ENCODE peak calls at places on chromosome 7, in seven cellular contexts. One of them, this sample, is unnamed.

GRCh38 chr7:43394441-43395130 is 188.3 kb upstream of the STK17A start:
- DNase-seq in ELR: peak; percentile 13
- DNase-seq in activated T-cell treated with anti-CD3 and anti-CD28 coated beads, Interleukin-2, amount 50 U/mL, for 72 hours: no peak
- DNase-seq in NCI-H1436: no peak
- DNase-seq in natural killer cell: no peak
- DNase-seq in NCI-H1092 treated with DMSO at 0.1 percent for 48 hours: no peak
- DNase-seq in NCI-H446: no peak
- DNase-seq in this sample: no peak

GRCh38 chr7:135710417-135711138 is 17.4 kb downstream of the SLC13A4 start:
- DNase-seq in ELR: peak; percentile 47
- DNase-seq in activated T-cell treated with anti-CD3 and anti-CD28 coated beads, Interleukin-2, amount 50 U/mL, for 72 hours: peak; percentile 21
- DNase-seq in NCI-H1436: no peak
- DNase-seq in natural killer cell: no peak
- DNase-seq in NCI-H1092 treated with DMSO at 0.1 percent for 48 hours: no peak
- DNase-seq in NCI-H446: no peak
- DNase-seq in this sample: no peak

GRCh38 chr7:43906327-43907010 is at the start of gene URGCP:
- DNase-seq in ELR: peak; percentile 65
- DNase-seq in activated T-cell treated with anti-CD3 and anti-CD28 coated beads, Interleukin-2, amount 50 U/mL, for 72 hours: peak; percentile 70
- DNase-seq in NCI-H1436: peak; percentile 43
- DNase-seq in natural killer cell: peak; percentile 44
- DNase-seq in NCI-H1092 treated with DMSO at 0.1 percent for 48 hours: peak; percentile 39
- DNase-seq in NCI-H446: no peak
- DNase-seq in this sample: peak; percentile 64

GRCh38 chr7:107694395-107694794 is 33.8 kb downstream of the SLC26A4 start:
- DNase-seq in ELR: no peak
- DNase-seq in activated T-cell treated with anti-CD3 and anti-CD28 coated beads, Interleukin-2, amount 50 U/mL, for 72 hours: no peak
- DNase-seq in NCI-H1436: no peak
- DNase-seq in natural killer cell: no peak
- DNase-seq in NCI-H1092 treated with DMSO at 0.1 percent for 48 hours: peak; percentile 41
- DNase-seq in NCI-H446: no peak
- DNase-seq in this sample: no peak

GRCh38 chr7:122965306-122965705 is 30.2 kb downstream of the TAS2R16 start:
- DNase-seq in ELR: no peak
- DNase-seq in activated T-cell treated with anti-CD3 and anti-CD28 coated beads, Interleukin-2, amount 50 U/mL, for 72 hours: no peak
- DNase-seq in NCI-H1436: peak; percentile 54
- DNase-seq in natural killer cell: no peak
- DNase-seq in NCI-H1092 treated with DMSO at 0.1 percent for 48 hours: peak; percentile 94
- DNase-seq in NCI-H446: no peak
- DNase-seq in this sample: no peak

GRCh38 chr7:29285451-29285807 is 90.9 kb downstream of the CHN2 start:
- DNase-seq in ELR: peak; percentile 67
- DNase-seq in activated T-cell treated with anti-CD3 and anti-CD28 coated beads, Interleukin-2, amount 50 U/mL, for 72 hours: peak; percentile 63
- DNase-seq in NCI-H1436: no peak
- DNase-seq in natural killer cell: peak; percentile 40
- DNase-seq in NCI-H1092 treated with DMSO at 0.1 percent for 48 hours: no peak
- DNase-seq in NCI-H446: no peak
- DNase-seq in this sample: no peak

GRCh38 chr7:15995027-15995426 is 308.5 kb upstream of the MEOX2 start:
- DNase-seq in ELR: no peak
- DNase-seq in activated T-cell treated with anti-CD3 and anti-CD28 coated beads, Interleukin-2, amount 50 U/mL, for 72 hours: no peak
- DNase-seq in NCI-H1436: no peak
- DNase-seq in natural killer cell: no peak
- DNase-seq in NCI-H1092 treated with DMSO at 0.1 percent for 48 hours: no peak
- DNase-seq in NCI-H446: no peak
- DNase-seq in this sample: no peak

GRCh38 chr7:149783386-149784250 is 10.2 kb upstream of the ZNF467 start:
- DNase-seq in ELR: no peak
- DNase-seq in activated T-cell treated with anti-CD3 and anti-CD28 coated beads, Interleukin-2, amount 50 U/mL, for 72 hours: no peak
- DNase-seq in NCI-H1436: no peak
- DNase-seq in natural killer cell: no peak
- DNase-seq in NCI-H1092 treated with DMSO at 0.1 percent for 48 hours: no peak
- DNase-seq in NCI-H446: no peak
- DNase-seq in this sample: no peak

GRCh38 chr7:86995052-86995725 is 64.3 kb downstream of the ELAPOR2 start:
- DNase-seq in ELR: no peak
- DNase-seq in activated T-cell treated with anti-CD3 and anti-CD28 coated beads, Interleukin-2, amount 50 U/mL, for 72 hours: no peak
- DNase-seq in NCI-H1436: no peak
- DNase-seq in natural killer cell: no peak
- DNase-seq in NCI-H1092 treated with DMSO at 0.1 percent for 48 hours: no peak
- DNase-seq in NCI-H446: no peak
- DNase-seq in this sample: no peak

GRCh38 chr7:146922777-146923176 is 806.2 kb downstream of the CNTNAP2 start:
- DNase-seq in ELR: no peak
- DNase-seq in activated T-cell treated with anti-CD3 and anti-CD28 coated beads, Interleukin-2, amount 50 U/mL, for 72 hours: no peak
- DNase-seq in NCI-H1436: no peak
- DNase-seq in natural killer cell: no peak
- DNase-seq in NCI-H1092 treated with DMSO at 0.1 percent for 48 hours: no peak
- DNase-seq in NCI-H446: no peak
- DNase-seq in this sample: no peak

GRCh38 chr7:142925413-142925812 is 8.1 kb downstream of the TRPV5 start:
- DNase-seq in ELR: no peak
- DNase-seq in activated T-cell treated with anti-CD3 and anti-CD28 coated beads, Interleukin-2, amount 50 U/mL, for 72 hours: no peak
- DNase-seq in NCI-H1436: no peak
- DNase-seq in natural killer cell: no peak
- DNase-seq in NCI-H1092 treated with DMSO at 0.1 percent for 48 hours: no peak
- DNase-seq in NCI-H446: no peak
- DNase-seq in this sample: no peak

GRCh38 chr7:107712025-107712424 is 31.9 kb upstream of the CBLL1 start:
- DNase-seq in ELR: no peak
- DNase-seq in activated T-cell treated with anti-CD3 and anti-CD28 coated beads, Interleukin-2, amount 50 U/mL, for 72 hours: no peak
- DNase-seq in NCI-H1436: peak; percentile 83
- DNase-seq in natural killer cell: no peak
- DNase-seq in NCI-H1092 treated with DMSO at 0.1 percent for 48 hours: peak; percentile 89
- DNase-seq in NCI-H446: no peak
- DNase-seq in this sample: no peak

GRCh38 chr7:127396184-127396583 is 3.7 kb upstream of the ZNF800 start:
- DNase-seq in ELR: peak; percentile 24
- DNase-seq in activated T-cell treated with anti-CD3 and anti-CD28 coated beads, Interleukin-2, amount 50 U/mL, for 72 hours: peak; percentile 75
- DNase-seq in NCI-H1436: no peak
- DNase-seq in natural killer cell: no peak
- DNase-seq in NCI-H1092 treated with DMSO at 0.1 percent for 48 hours: no peak
- DNase-seq in NCI-H446: no peak
- DNase-seq in this sample: no peak

GRCh38 chr7:102471791-102472125 is 7.0 kb downstream of the POLR2J start:
- DNase-seq in ELR: no peak
- DNase-seq in activated T-cell treated with anti-CD3 and anti-CD28 coated beads, Interleukin-2, amount 50 U/mL, for 72 hours: peak; percentile 0
- DNase-seq in NCI-H1436: no peak
- DNase-seq in natural killer cell: no peak
- DNase-seq in NCI-H1092 treated with DMSO at 0.1 percent for 48 hours: no peak
- DNase-seq in NCI-H446: no peak
- DNase-seq in this sample: no peak

This sample was measured in activated B cell treated with CpG ODN at 0.5 μM for 24 hours.